ENCODE peak calls at places on chromosome 21, in ten cellular contexts. One of them, this sample, is unnamed.

GRCh38 chr21:44601596-44602473 is 1.4 kb downstream of the KRTAP10-7 start:
- DNase-seq in iris pigment epithelial cell: no peak
- DNase-seq in central memory CD8-positive, alpha-beta T cell: no peak
- DNase-seq in germinal center: no peak
- DNase-seq in activated T-helper 1 cell treated with anti-CD3 and anti-CD28 coated beads, Interleukin-2, amount 50 U/mL, for 16 hours: no peak
- DNase-seq in T-helper 2 cell: no peak
- DNase-seq in lower leg skin: peak; percentile 68
- DNase-seq in stimulated activated effector memory CD8-positive, alpha-beta T cell treated with anti-CD3 and anti-CD28 coated beads, Interleukin-12 subunit alpha, Interleukin-12 subunit beta, amount 100 ng/mL, for 72 hours: no peak
- DNase-seq in right lobe of liver: no peak
- DNase-seq in HuH-7: no peak
- DNase-seq in this sample: no peak

GRCh38 chr21:45974073-45975016 is 7.2 kb upstream of the COL6A1 start:
- DNase-seq in germinal center: peak; percentile 51
- DNase-seq in iris pigment epithelial cell: peak; percentile 60
- DNase-seq in stimulated activated effector memory CD8-positive, alpha-beta T cell treated with anti-CD3 and anti-CD28 coated beads, Interleukin-12 subunit alpha, Interleukin-12 subunit beta, amount 100 ng/mL, for 72 hours: no peak
- DNase-seq in HuH-7: peak; percentile 61
- DNase-seq in right lobe of liver: no peak
- DNase-seq in activated T-helper 1 cell treated with anti-CD3 and anti-CD28 coated beads, Interleukin-2, amount 50 U/mL, for 16 hours: no peak
- DNase-seq in central memory CD8-positive, alpha-beta T cell: no peak
- DNase-seq in T-helper 2 cell: no peak
- DNase-seq in lower leg skin: peak; percentile 93
- DNase-seq in this sample: no peak

GRCh38 chr21:36079010-36079649 is 9.3 kb downstream of the CBR1 start:
- DNase-seq in HuH-7: no peak
- DNase-seq in iris pigment epithelial cell: no peak
- DNase-seq in right lobe of liver: no peak
- DNase-seq in T-helper 2 cell: no peak
- DNase-seq in activated T-helper 1 cell treated with anti-CD3 and anti-CD28 coated beads, Interleukin-2, amount 50 U/mL, for 16 hours: no peak
- DNase-seq in germinal center: no peak
- DNase-seq in central memory CD8-positive, alpha-beta T cell: no peak
- DNase-seq in stimulated activated effector memory CD8-positive, alpha-beta T cell treated with anti-CD3 and anti-CD28 coated beads, Interleukin-12 subunit alpha, Interleukin-12 subunit beta, amount 100 ng/mL, for 72 hours: no peak
- DNase-seq in lower leg skin: no peak
- DNase-seq in this sample: no peak

GRCh38 chr21:38036016-38036415 is 119.8 kb upstream of the KCNJ6 start:
- DNase-seq in central memory CD8-positive, alpha-beta T cell: no peak
- DNase-seq in lower leg skin: no peak
- DNase-seq in HuH-7: no peak
- DNase-seq in activated T-helper 1 cell treated with anti-CD3 and anti-CD28 coated beads, Interleukin-2, amount 50 U/mL, for 16 hours: no peak
- DNase-seq in germinal center: no peak
- DNase-seq in iris pigment epithelial cell: no peak
- DNase-seq in right lobe of liver: no peak
- DNase-seq in stimulated activated effector memory CD8-positive, alpha-beta T cell treated with anti-CD3 and anti-CD28 coated beads, Interleukin-12 subunit alpha, Interleukin-12 subunit beta, amount 100 ng/mL, for 72 hours: no peak
- DNase-seq in T-helper 2 cell: no peak
- DNase-seq in this sample: no peak

GRCh38 chr21:39156024-39156423 is 27.2 kb downstream of the PSMG1 start:
- DNase-seq in germinal center: no peak
- DNase-seq in lower leg skin: no peak
- DNase-seq in right lobe of liver: no peak
- DNase-seq in T-helper 2 cell: no peak
- DNase-seq in activated T-helper 1 cell treated with anti-CD3 and anti-CD28 coated beads, Interleukin-2, amount 50 U/mL, for 16 hours: no peak
- DNase-seq in iris pigment epithelial cell: peak; percentile 82
- DNase-seq in stimulated activated effector memory CD8-positive, alpha-beta T cell treated with anti-CD3 and anti-CD28 coated beads, Interleukin-12 subunit alpha, Interleukin-12 subunit beta, amount 100 ng/mL, for 72 hours: no peak
- DNase-seq in central memory CD8-positive, alpha-beta T cell: no peak
- DNase-seq in HuH-7: no peak
- DNase-seq in this sample: no peak

GRCh38 chr21:46187814-46188213 is 3.6 kb upstream of the SPATC1L start:
- DNase-seq in iris pigment epithelial cell: no peak
- DNase-seq in right lobe of liver: no peak
- DNase-seq in HuH-7: no peak
- DNase-seq in germinal center: no peak
- DNase-seq in activated T-helper 1 cell treated with anti-CD3 and anti-CD28 coated beads, Interleukin-2, amount 50 U/mL, for 16 hours: no peak
- DNase-seq in T-helper 2 cell: no peak
- DNase-seq in central memory CD8-positive, alpha-beta T cell: no peak
- DNase-seq in stimulated activated effector memory CD8-positive, alpha-beta T cell treated with anti-CD3 and anti-CD28 coated beads, Interleukin-12 subunit alpha, Interleukin-12 subunit beta, amount 100 ng/mL, for 72 hours: no peak
- DNase-seq in lower leg skin: no peak
- DNase-seq in this sample: no peak

GRCh38 chr21:31386006-31386405 is 41.9 kb upstream of the TIAM1 start:
- DNase-seq in right lobe of liver: no peak
- DNase-seq in activated T-helper 1 cell treated with anti-CD3 and anti-CD28 coated beads, Interleukin-2, amount 50 U/mL, for 16 hours: no peak
- DNase-seq in HuH-7: no peak
- DNase-seq in stimulated activated effector memory CD8-positive, alpha-beta T cell treated with anti-CD3 and anti-CD28 coated beads, Interleukin-12 subunit alpha, Interleukin-12 subunit beta, amount 100 ng/mL, for 72 hours: no peak
- DNase-seq in lower leg skin: no peak
- DNase-seq in T-helper 2 cell: no peak
- DNase-seq in iris pigment epithelial cell: no peak
- DNase-seq in germinal center: no peak
- DNase-seq in central memory CD8-positive, alpha-beta T cell: no peak
- DNase-seq in this sample: no peak

GRCh38 chr21:44926364-44927101 is 5.8 kb upstream of the ITGB2 start:
- DNase-seq in activated T-helper 1 cell treated with anti-CD3 and anti-CD28 coated beads, Interleukin-2, amount 50 U/mL, for 16 hours: no peak
- DNase-seq in central memory CD8-positive, alpha-beta T cell: no peak
- DNase-seq in iris pigment epithelial cell: no peak
- DNase-seq in right lobe of liver: peak; percentile 45
- DNase-seq in HuH-7: no peak
- DNase-seq in stimulated activated effector memory CD8-positive, alpha-beta T cell treated with anti-CD3 and anti-CD28 coated beads, Interleukin-12 subunit alpha, Interleukin-12 subunit beta, amount 100 ng/mL, for 72 hours: peak; percentile 26
- DNase-seq in T-helper 2 cell: no peak
- DNase-seq in germinal center: no peak
- DNase-seq in lower leg skin: no peak
- DNase-seq in this sample: no peak

GRCh38 chr21:36964832-36965719 is 1.4 kb downstream of the HLCS start:
- DNase-seq in right lobe of liver: no peak
- DNase-seq in central memory CD8-positive, alpha-beta T cell: no peak
- DNase-seq in T-helper 2 cell: no peak
- DNase-seq in lower leg skin: no peak
- DNase-seq in stimulated activated effector memory CD8-positive, alpha-beta T cell treated with anti-CD3 and anti-CD28 coated beads, Interleukin-12 subunit alpha, Interleukin-12 subunit beta, amount 100 ng/mL, for 72 hours: no peak
- DNase-seq in activated T-helper 1 cell treated with anti-CD3 and anti-CD28 coated beads, Interleukin-2, amount 50 U/mL, for 16 hours: no peak
- DNase-seq in HuH-7: no peak
- DNase-seq in iris pigment epithelial cell: no peak
- DNase-seq in germinal center: peak; percentile 36
- DNase-seq in this sample: no peak

GRCh38 chr21:45593162-45594022 is 50.1 kb upstream of the PCBP3 start:
- DNase-seq in iris pigment epithelial cell: no peak
- DNase-seq in lower leg skin: no peak
- DNase-seq in right lobe of liver: no peak
- DNase-seq in activated T-helper 1 cell treated with anti-CD3 and anti-CD28 coated beads, Interleukin-2, amount 50 U/mL, for 16 hours: no peak
- DNase-seq in HuH-7: no peak
- DNase-seq in germinal center: no peak
- DNase-seq in T-helper 2 cell: no peak
- DNase-seq in central memory CD8-positive, alpha-beta T cell: no peak
- DNase-seq in stimulated activated effector memory CD8-positive, alpha-beta T cell treated with anti-CD3 and anti-CD28 coated beads, Interleukin-12 subunit alpha, Interleukin-12 subunit beta, amount 100 ng/mL, for 72 hours: no peak
- DNase-seq in this sample: no peak

GRCh38 chr21:32554832-32555436 is 30.4 kb downstream of the TCP10L start:
- DNase-seq in activated T-helper 1 cell treated with anti-CD3 and anti-CD28 coated beads, Interleukin-2, amount 50 U/mL, for 16 hours: no peak
- DNase-seq in iris pigment epithelial cell: no peak
- DNase-seq in lower leg skin: no peak
- DNase-seq in right lobe of liver: no peak
- DNase-seq in HuH-7: no peak
- DNase-seq in central memory CD8-positive, alpha-beta T cell: no peak
- DNase-seq in T-helper 2 cell: no peak
- DNase-seq in stimulated activated effector memory CD8-positive, alpha-beta T cell treated with anti-CD3 and anti-CD28 coated beads, Interleukin-12 subunit alpha, Interleukin-12 subunit beta, amount 100 ng/mL, for 72 hours: no peak
- DNase-seq in germinal center: no peak
- DNase-seq in this sample: no peak